ENCODE peak calls at places on chromosomes 16 and 17, in ten cellular contexts. A is pons; P is HFFc6; N is erythroblast; Q is amniotic epithelial cell; O is stimulated activated CD8-positive, alpha-beta memory T cell treated with anti-CD3 and anti-CD28 coated beads, Interleukin-15, amount 100 ng/mL, for 24 hours; S is stimulated activated CD4-positive, alpha-beta T cell treated with anti-CD3 and anti-CD28 coated beads, Interleukin-4, amount 100 ng/mL, for 4 hours; L is EL; E is effector memory CD8-positive, alpha-beta T cell; F is gastrocnemius medialis. B is an unnamed sample.

GRCh38 chr16:68086336-68086821 is 1.2 kb downstream of the NFATC3 start:
- DNase-seq in Q (peak), O (no peak), S (no peak), F (no peak), P (peak), N (peak), L (peak), A (peak), E (no peak), B (no peak)

GRCh38 chr16:81366316-81366932 is 51.7 kb downstream of the GAN start:
- DNase-seq in E (peak), P (peak), O (no peak), S (no peak), L (peak), F (no peak), Q (peak), N (peak), A (peak), B (no peak)

GRCh38 chr17:81508639-81509047 is 4.0 kb downstream of the ACTG1 start:
- DNase-seq in L (peak), P (no peak), Q (peak), S (no peak), N (no peak), A (no peak), E (no peak), F (no peak), O (no peak), B (no peak)

GRCh38 chr16:11627822-11628457 is 40.3 kb upstream of the SNN start:
- DNase-seq in L (peak), F (no peak), Q (peak), E (no peak), P (peak), S (no peak), N (peak), A (no peak), O (no peak), B (no peak)

GRCh38 chr17:29292071-29292991 is 1.6 kb downstream of the NUFIP2 start:
- DNase-seq in O (peak), A (peak), S (peak), F (peak), N (peak), P (no peak), E (peak), L (peak), Q (peak), B (peak)

GRCh38 chr17:9290226-9290613 is 268.9 kb downstream of the NTN1 start:
- DNase-seq in O (no peak), S (no peak), E (no peak), F (no peak), N (no peak), L (no peak), A (no peak), P (no peak), Q (no peak), B (no peak)

GRCh38 chr16:3503513-3503912 is 2.7 kb downstream of the CLUAP1 start:
- DNase-seq in E (no peak), Q (no peak), O (no peak), F (no peak), S (peak), N (no peak), A (no peak), L (no peak), P (no peak), B (no peak)

GRCh38 chr16:2023098-2023925 is 3.4 kb upstream of the NHERF2 start:
- DNase-seq in F (peak), N (peak), O (peak), P (peak), A (peak), E (peak), S (peak), L (peak), Q (peak), B (peak)

GRCh38 chr17:83176956-83177583 is 97.7 kb downstream of the METRNL start:
- DNase-seq in P (no peak), S (no peak), E (no peak), O (no peak), A (no peak), N (no peak), L (no peak), F (peak), Q (no peak), B (no peak)

GRCh38 chr16:23830276-23830675 is 5.5 kb upstream of the PRKCB start:
- DNase-seq in F (no peak), Q (no peak), A (no peak), P (no peak), S (no peak), E (no peak), N (no peak), O (no peak), L (no peak), B (no peak)

GRCh38 chr17:31422443-31422842 is 31.0 kb downstream of the RAB11FIP4 start:
- DNase-seq in Q (no peak), O (no peak), P (no peak), E (no peak), L (no peak), A (no peak), F (no peak), S (no peak), N (no peak), B (no peak)

GRCh38 chr17:49469831-49470568 is 25.1 kb upstream of the NGFR start:
- DNase-seq in E (no peak), P (no peak), L (no peak), Q (peak), A (no peak), F (no peak), O (no peak), N (no peak), S (no peak), B (no peak)

GRCh38 chr16:63617990-63618763 is 1503.7 kb downstream of the CDH11 start:
- DNase-seq in A (no peak), O (no peak), L (no peak), N (no peak), Q (no peak), F (no peak), S (no peak), E (no peak), P (no peak), B (no peak)

GRCh38 chr17:69060835-69061234 is at the start of gene ABCA9:
- DNase-seq in S (no peak), O (no peak), A (peak), E (no peak), Q (no peak), L (no peak), P (no peak), F (no peak), N (no peak), B (no peak)

GRCh38 chr17:3535253-3535995 is 22.2 kb downstream of the TRPV3 start:
- DNase-seq in L (peak), E (peak), Q (peak), S (peak), O (peak), P (no peak), N (peak), F (peak), A (peak), B (peak)

GRCh38 chr17:76142044-76143041 is 1.3 kb upstream of the FOXJ1 start:
- DNase-seq in O (no peak), E (no peak), L (no peak), A (no peak), Q (peak), F (no peak), S (no peak), P (no peak), N (no peak), B (no peak)

GRCh38 chr16:89123001-89123830 is 29.6 kb downstream of the ACSF3 start:
- DNase-seq in A (no peak), Q (no peak), O (no peak), L (no peak), S (no peak), F (no peak), N (no peak), E (no peak), P (no peak), B (no peak)

GRCh38 chr17:65554568-65555223 is 6.8 kb downstream of the AXIN2 start:
- DNase-seq in E (no peak), L (peak), Q (no peak), S (no peak), P (no peak), O (no peak), A (no peak), F (peak), N (no peak), B (no peak)

GRCh38 chr17:59347975-59348391 is 16.5 kb downstream of the YPEL2 start:
- DNase-seq in S (no peak), F (no peak), P (no peak), O (no peak), N (no peak), Q (no peak), E (no peak), L (no peak), A (no peak), B (no peak)

GRCh38 chr16:20327444-20328041 is at the start of gene GP2:
- DNase-seq in P (no peak), F (no peak), A (no peak), S (no peak), O (no peak), Q (no peak), N (no peak), E (no peak), L (no peak), B (no peak)

B was measured in head of caudate nucleus.